ENCODE peak calls at places on chromosomes 16 and 17, in ten cellular contexts. O is H9; S is GM23248; W is CD8-positive, alpha-beta T cell; T is Caco-2; N is Karpas-422; V is ovary; P is IMR-90; J is lower lobe of right lung; I is prostate gland. Z is an unnamed sample. For H3K4me1, the result is how much of the 10 kb centered on the place peaks cover.

GRCh38 chr17:21001111-21001812 is 41.5 kb downstream of the USP22 start:
- DNase-seq in I (no peak), W (no peak), N (no peak), S (peak), J (no peak), P (no peak), T (no peak), O (no peak), V (no peak), Z (no peak)

GRCh38 chr16:66270333-66270927 is 96.1 kb upstream of the CDH5 start:
- DNase-seq in T (peak), J (peak), W (peak), P (peak), S (peak), V (peak), N (peak), O (peak), I (peak), Z (peak)

GRCh38 chr16:27431773-27432599 is 30.0 kb downstream of the IL21R start:
- DNase-seq in N (no peak), P (peak), I (no peak), W (no peak), S (peak), O (peak), V (peak), T (no peak), J (no peak), Z (no peak)

GRCh38 chr16:49643429-49644142 is 212.3 kb downstream of the ZNF423 start:
- DNase-seq in V (no peak), O (no peak), T (no peak), N (no peak), J (no peak), S (peak), I (no peak), W (no peak), P (peak), Z (no peak)

GRCh38 chr17:64149196-64149595 is 19.3 kb upstream of the ERN1 start:
- DNase-seq in P (no peak), W (no peak), I (no peak), T (no peak), J (no peak), N (no peak), V (no peak), O (no peak), S (no peak), Z (peak)

GRCh38 chr16:84062734-84063640 is 20.4 kb upstream of the SLC38A8 start:
- DNase-seq in W (peak), I (peak), O (peak), V (peak), P (peak), T (peak), J (peak), N (peak), S (peak), Z (peak)

GRCh38 chr17:61714300-61714699 is 123.3 kb upstream of the NACA2 start:
- DNase-seq in T (no peak), W (no peak), O (no peak), V (no peak), I (no peak), P (no peak), S (no peak), N (no peak), J (no peak), Z (no peak)

GRCh38 chr16:177394-177822 is 928 bp downstream of the HBA1 start:
- DNase-seq in V (no peak), I (no peak), S (peak), P (peak), N (no peak), W (no peak), J (no peak), O (no peak), T (no peak), Z (peak)

GRCh38 chr17:40417609-40418427 is at the start of gene TOP2A:
- DNase-seq in P (peak), T (peak), W (peak), I (peak), N (peak), S (peak), V (peak), J (peak), O (peak), Z (peak)

GRCh38 chr17:72575542-72576233 is 454.9 kb downstream of the SOX9 start:
- DNase-seq in W (no peak), V (no peak), T (no peak), J (no peak), I (no peak), O (no peak), P (no peak), N (no peak), S (peak), Z (peak)

GRCh38 chr17:43732961-43733360 is 25.6 kb downstream of the SOST start:
- DNase-seq in W (no peak), J (no peak), N (no peak), I (no peak), T (no peak), P (peak), V (no peak), O (no peak), S (peak), Z (no peak)

GRCh38 chr17:43736389-43736788 is 22.2 kb downstream of the SOST start:
- DNase-seq in O (no peak), I (no peak), P (no peak), S (peak), N (no peak), V (no peak), T (no peak), J (no peak), W (no peak), Z (no peak)

GRCh38 chr17:43734376-43734775 is 24.2 kb downstream of the SOST start:
- DNase-seq in N (no peak), V (no peak), J (no peak), P (peak), S (peak), T (no peak), O (no peak), I (no peak), W (no peak), Z (no peak)

GRCh38 chr17:43737722-43738121 is 20.9 kb downstream of the SOST start:
- DNase-seq in I (no peak), O (no peak), W (no peak), T (no peak), N (no peak), J (no peak), P (no peak), S (no peak), V (no peak), Z (no peak)

GRCh38 chr17:43733956-43734355 is 24.6 kb downstream of the SOST start:
- DNase-seq in I (no peak), S (no peak), P (no peak), V (no peak), W (no peak), O (no peak), T (no peak), J (no peak), N (no peak), Z (no peak)
- H3K4me1 ChIP-seq in I (under half), S (half or more), P (under half), V (under half), W (under half), O (under half), T (under half), J (under half), N (under half), Z (under half)

GRCh38 chr17:50199211-50199633 is 2.2 kb downstream of the COL1A1 start:
- DNase-seq in J (peak), I (no peak), P (no peak), V (no peak), N (no peak), O (no peak), T (no peak), S (peak), W (no peak), Z (no peak)
- H3K4me1 ChIP-seq in J (under half), I (under half), P (under half), V (under half), N (under half), O (under half), T (under half), S (half or more), W (under half), Z (under half)

DNA sequence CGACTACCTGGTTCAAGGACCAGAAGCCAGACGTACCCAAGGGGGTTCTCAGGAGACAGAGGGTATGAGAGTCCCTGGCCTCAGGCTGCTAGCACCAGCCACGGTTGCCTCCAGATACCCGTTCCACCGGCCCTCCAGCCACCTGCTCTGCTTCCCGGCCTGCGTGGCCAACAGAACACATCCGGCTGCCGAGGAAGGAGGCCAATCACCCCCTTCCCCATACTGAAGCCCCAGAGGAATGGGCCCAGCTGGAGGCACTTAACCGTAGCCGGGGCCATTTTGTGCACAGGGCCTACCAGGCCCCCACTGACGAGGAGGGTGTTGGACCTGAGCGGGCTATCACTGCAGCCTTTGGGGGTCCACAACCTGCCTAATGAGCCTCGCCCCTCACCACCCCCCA is 10.4 kb upstream of the KREMEN2 start:
- DNase-seq in I (no peak), J (no peak), T (no peak), O (peak), V (no peak), S (no peak), N (peak), W (no peak), P (no peak), Z (peak)
- H3K4me1 ChIP-seq in I (under half), J (under half), T (under half), O (under half), V (under half), S (under half), N (under half), W (under half), P (under half), Z (under half)

DNA sequence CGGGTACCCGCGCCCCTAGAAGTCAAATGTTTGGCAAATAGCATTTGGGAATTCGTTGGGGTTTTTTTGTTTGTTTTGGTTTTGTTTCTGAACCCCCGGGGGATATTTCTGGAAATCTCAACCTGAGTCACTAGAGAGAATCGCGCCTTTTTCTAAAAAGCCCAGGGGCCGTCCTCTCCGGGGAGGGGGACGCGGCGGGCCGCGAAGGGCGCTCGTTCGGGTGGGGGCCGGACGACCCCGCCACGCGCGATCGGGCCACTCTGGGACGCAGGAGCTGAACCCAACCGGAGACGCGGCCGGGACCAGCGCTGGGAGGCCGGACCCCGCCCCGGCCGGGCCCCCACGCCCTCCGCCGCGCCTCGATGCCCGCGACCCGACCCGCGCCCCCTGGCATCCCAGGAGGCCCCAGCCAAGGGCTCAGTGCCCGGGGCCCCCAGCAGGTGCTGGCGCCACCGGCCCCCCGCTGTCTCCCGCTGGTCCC is 304 bp downstream of the LITAF start:
- DNase-seq in J (no peak), N (no peak), T (no peak), P (no peak), V (no peak), O (no peak), W (no peak), I (no peak), S (peak), Z (no peak)
- H3K4me1 ChIP-seq in J (half or more), N (under half), T (under half), P (under half), V (under half), O (under half), W (under half), I (under half), S (under half), Z (under half)

Z was measured in endodermal cell.